ENCODE peak calls at places on chromosomes 7 and 10, in five cellular contexts. N is C1 segment of cervical spinal cord; G is activated CD4-positive, alpha-beta T cell treated with anti-CD3 and anti-CD28 coated beads for 1 hour; W is stimulated activated CD4-positive, alpha-beta T cell treated with anti-CD3 and anti-CD28 coated beads, Interleukin-1b, Interleukin-23, amount 100 ng/mL, for 1 hour; X is left ventricle myocardium superior. R is an unnamed sample.

GRCh38 chr7:134515569-134516468 is 11.5 kb upstream of the AKR1B10 start:
- DNase-seq in N (no peak), G (no peak), W (no peak), X (no peak), R (no peak)

GRCh38 chr7:141480953-141481352 is 70.3 kb upstream of the AGK start:
- DNase-seq in N (no peak), G (no peak), W (no peak), X (no peak), R (no peak)

GRCh38 chr10:43170491-43170890 is 32.2 kb downstream of the CSGALNACT2 start:
- DNase-seq in N (no peak), G (no peak), W (no peak), X (no peak), R (no peak)

GRCh38 chr7:93205046-93205445 is 21.2 kb downstream of the HEPACAM2 start:
- DNase-seq in N (no peak), G (no peak), W (no peak), X (no peak), R (no peak)

GRCh38 chr7:139960158-139960557 is 102.6 kb downstream of the PARP12 start:
- DNase-seq in N (no peak), G (no peak), W (no peak), X (no peak), R (no peak)

GRCh38 chr7:23915196-23915595 is 205.2 kb downstream of the STK31 start:
- DNase-seq in N (no peak), G (no peak), W (no peak), X (no peak), R (no peak)

GRCh38 chr10:7529638-7530037 is 118.8 kb upstream of the SFMBT2 start:
- DNase-seq in N (no peak), G (no peak), W (no peak), X (peak; percentile 43), R (no peak)

GRCh38 chr7:102079140-102080002 is 207.3 kb upstream of the SH2B2 start:
- DNase-seq in N (no peak), G (no peak), W (no peak), X (no peak), R (no peak)

GRCh38 chr7:137981175-137981574 is 20.7 kb downstream of the CREB3L2 start:
- DNase-seq in N (no peak), G (no peak), W (no peak), X (no peak), R (no peak)

GRCh38 chr10:12406764-12407400 is 57.5 kb downstream of the CAMK1D start:
- DNase-seq in N (no peak), G (no peak), W (no peak), X (no peak), R (no peak)

GRCh38 chr10:1243486-1244182 is 187.4 kb downstream of the WDR37 start:
- DNase-seq in N (no peak), G (no peak), W (no peak), X (no peak), R (peak; percentile 46)

GRCh38 chr10:11245095-11245479 is 227.4 kb downstream of the CELF2 start:
- DNase-seq in N (no peak), G (no peak), W (no peak), X (no peak), R (no peak)

GRCh38 chr10:127347202-127347959 is 151.0 kb upstream of the INSYN2A start:
- DNase-seq in N (no peak), G (no peak), W (no peak), X (no peak), R (no peak)

GRCh38 chr10:125264752-125265578 is 104.6 kb upstream of the CTBP2 start:
- DNase-seq in N (no peak), G (no peak), W (no peak), X (no peak), R (no peak)

GRCh38 chr10:26503911-26504310 is 65.8 kb downstream of the APBB1IP start:
- DNase-seq in N (no peak), G (no peak), W (no peak), X (no peak), R (no peak)

GRCh38 chr7:127514499-127514898 is 70.9 kb downstream of the GCC1 start:
- DNase-seq in N (no peak), G (no peak), W (no peak), X (no peak), R (peak; percentile 37)

GRCh38 chr7:72538856-72539255 is 126.7 kb upstream of the CALN1 start:
- DNase-seq in N (no peak), G (no peak), W (no peak), X (no peak), R (peak; percentile 33)

GRCh38 chr10:14782691-14783363 is 8.1 kb upstream of the FAM107B start:
- DNase-seq in N (no peak), G (no peak), W (no peak), X (no peak), R (no peak)

GRCh38 chr10:132523561-132524442 is 13.8 kb upstream of the INPP5A start:
- DNase-seq in N (no peak), G (no peak), W (no peak), X (no peak), R (no peak)

GRCh38 chr7:126450269-126450671 is 802.5 kb downstream of the GRM8 start:
- DNase-seq in N (no peak), G (no peak), W (no peak), X (no peak), R (no peak)

GRCh38 chr10:46218921-46219320 is 67.9 kb upstream of the ANTXRL start:
- DNase-seq in N (no peak), G (no peak), W (no peak), X (no peak), R (no peak)

GRCh38 chr7:842436-843031 is 10.3 kb downstream of the SUN1 start:
- DNase-seq in N (no peak), G (no peak), W (no peak), X (no peak), R (peak; percentile 29)

GRCh38 chr10:4383683-4384082 is 442.3 kb upstream of the AKR1E2 start:
- DNase-seq in N (no peak), G (no peak), W (no peak), X (no peak), R (no peak)

GRCh38 chr10:67110286-67110685 is 184.4 kb downstream of the LRRTM3 start:
- DNase-seq in N (no peak), G (no peak), W (no peak), X (no peak), R (no peak)

GRCh38 chr10:86779267-86780017 is 23.0 kb downstream of the BMPR1A start:
- DNase-seq in N (no peak), G (no peak), W (no peak), X (no peak), R (no peak)